ENCODE peak calls at places on chromosomes 11 and 22, in five cellular contexts. V is stomach, A is psoas muscle, R is body of pancreas, F is left ventricle myocardium inferior. B is an unnamed sample.

GRCh38 chr22:21977814-21978213 is 4.8 kb downstream of the TOP3B start:
- DNase-seq in V (no peak), A (no peak), R (no peak), F (no peak), B (no peak)

GRCh38 chr11:117822522-117823033 is 2.0 kb downstream of the FXYD2 start:
- DNase-seq in V (no peak), A (no peak), R (peak; percentile 11), F (no peak), B (no peak)

GRCh38 chr22:46054091-46054877 is 77.3 kb upstream of the WNT7B start:
- DNase-seq in V (peak; percentile 52), A (peak; percentile 75), R (peak; percentile 62), F (peak; percentile 83), B (no peak)

GRCh38 chr11:117328414-117329010 is 858 bp downstream of the CEP164 start:
- DNase-seq in V (peak; percentile 31), A (no peak), R (peak; percentile 39), F (no peak), B (no peak)

GRCh38 chr11:75262961-75263852 is 22.6 kb downstream of the TPBGL start:
- DNase-seq in V (no peak), A (no peak), R (no peak), F (no peak), B (no peak)

GRCh38 chr22:31227186-31227585 is 15.1 kb downstream of the LIMK2 start:
- DNase-seq in V (no peak), A (no peak), R (no peak), F (no peak), B (no peak)

GRCh38 chr22:17110791-17111550 is 10.2 kb downstream of the TMEM121B start:
- DNase-seq in V (no peak), A (no peak), R (no peak), F (no peak), B (no peak)

GRCh38 chr22:26097840-26098239 is 71.4 kb upstream of the SEZ6L start:
- DNase-seq in V (no peak), A (no peak), R (no peak), F (no peak), B (no peak)

GRCh38 chr11:16155448-16155847 is 200.9 kb downstream of the SOX6 start:
- DNase-seq in V (no peak), A (no peak), R (no peak), F (no peak), B (no peak)

GRCh38 chr11:123235117-123235686 is 40.2 kb upstream of the CLMP start:
- DNase-seq in V (peak; percentile 44), A (peak; percentile 58), R (peak; percentile 47), F (peak; percentile 48), B (no peak)

GRCh38 chr11:69039501-69039900 is 9.2 kb upstream of the TPCN2 start:
- DNase-seq in V (no peak), A (no peak), R (no peak), F (no peak), B (no peak)

GRCh38 chr11:44542372-44542771 is 23.1 kb upstream of the CD82 start:
- DNase-seq in V (no peak), A (no peak), R (no peak), F (no peak), B (no peak)

GRCh38 chr11:134086376-134086775 is 17.5 kb downstream of the JAM3 start:
- DNase-seq in V (no peak), A (no peak), R (no peak), F (no peak), B (no peak)

GRCh38 chr22:49992921-49993648 is 19.5 kb downstream of the IL17REL start:
- DNase-seq in V (peak; percentile 80), A (peak; percentile 63), R (peak; percentile 74), F (peak; percentile 61), B (peak; percentile 72)

GRCh38 chr11:120392791-120393190 is 56.6 kb downstream of the ARHGEF12 start:
- DNase-seq in V (no peak), A (no peak), R (no peak), F (no peak), B (no peak)

GRCh38 chr11:1397862-1398505 is 8.2 kb downstream of the BRSK2 start:
- DNase-seq in V (no peak), A (peak; percentile 7), R (no peak), F (no peak), B (no peak)

GRCh38 chr11:36628141-36628540 is 30.1 kb upstream of the RAG2 start:
- DNase-seq in V (no peak), A (no peak), R (no peak), F (no peak), B (no peak)

GRCh38 chr11:18986744-18987143 is 47.5 kb upstream of the MRGPRX1 start:
- DNase-seq in V (no peak), A (no peak), R (no peak), F (no peak), B (no peak)

GRCh38 chr11:97883086-97883485 is 1137.7 kb upstream of the CNTN5 start:
- DNase-seq in V (no peak), A (no peak), R (no peak), F (no peak), B (no peak)

GRCh38 chr11:106088896-106089295 is 11.4 kb downstream of the AASDHPPT start:
- DNase-seq in V (no peak), A (no peak), R (no peak), F (no peak), B (no peak)

GRCh38 chr11:61969838-61970452 is 2.5 kb upstream of the FTH1 start:
- DNase-seq in V (no peak), A (no peak), R (no peak), F (no peak), B (no peak)
- H3K27ac ChIP-seq in V (peak overlapping the region; percentile 100), A (peak overlapping the region; percentile 97), R (peak overlapping the region; percentile 98), F (peak overlapping the region; percentile 100), B (peak overlapping the region; percentile 99)

GRCh38 chr11:72204865-72205264 is 11.7 kb upstream of the FOLR2 start:
- DNase-seq in V (no peak), A (no peak), R (no peak), F (no peak), B (no peak)

GRCh38 chr11:72203163-72203562 is 11.2 kb downstream of the FOLR1 start:
- DNase-seq in V (no peak), A (no peak), R (no peak), F (no peak), B (no peak)

GRCh38 chr11:72208281-72208680 is 8.3 kb upstream of the FOLR2 start:
- DNase-seq in V (peak; percentile 10), A (no peak), R (no peak), F (no peak), B (peak; percentile 52)

DNA sequence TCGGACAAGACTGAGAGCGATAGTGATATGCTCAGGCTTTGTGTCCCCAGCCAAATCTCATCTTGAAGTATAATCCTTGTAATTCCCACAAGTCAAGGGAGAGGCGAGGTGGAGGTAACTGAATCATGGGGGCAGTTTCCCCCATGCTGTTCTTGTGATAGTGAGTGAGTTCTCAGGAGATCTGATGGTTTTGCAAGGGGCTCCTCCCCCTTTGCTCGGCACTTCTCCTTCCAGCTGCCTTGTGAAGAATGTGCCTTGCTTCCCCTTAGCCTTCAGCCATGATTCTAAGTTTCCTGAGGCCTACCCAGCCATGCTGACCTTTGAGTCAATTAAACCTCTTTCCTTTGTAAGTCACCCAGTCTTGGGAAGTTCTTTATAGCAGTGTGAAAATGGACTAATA is 7.5 kb upstream of the FOLR2 start:
- DNase-seq in V (peak; percentile 24), A (no peak), R (no peak), F (no peak), B (peak; percentile 7)
- H3K27ac ChIP-seq in V (no peak overlapping the region), A (no peak overlapping the region), R (no peak overlapping the region), F (no peak overlapping the region), B (no peak overlapping the region)

DNA sequence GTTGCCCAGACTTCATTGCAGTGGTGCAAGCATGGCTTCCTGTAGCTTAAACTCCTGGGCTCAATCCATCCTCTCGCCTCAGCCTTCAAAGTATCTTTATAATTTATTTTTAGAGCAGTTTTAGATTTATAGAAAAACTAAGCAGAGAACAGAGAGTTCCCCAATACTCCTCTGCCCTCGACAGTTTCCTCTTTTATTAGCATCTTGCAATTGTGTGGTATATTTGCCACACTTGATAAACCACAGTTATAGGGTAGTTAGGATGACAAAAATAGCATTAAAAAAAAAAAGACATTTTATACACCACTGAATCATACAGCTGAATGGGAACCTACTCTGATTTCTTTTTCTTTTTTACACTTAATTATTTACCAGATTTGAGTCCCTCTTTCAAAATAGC is 31.2 kb downstream of the MS4A2 start:
- DNase-seq in V (no peak), A (no peak), R (no peak), F (no peak), B (no peak)
- H3K27ac ChIP-seq in V (no peak overlapping the region), A (no peak overlapping the region), R (no peak overlapping the region), F (no peak overlapping the region), B (no peak overlapping the region)

DNA sequence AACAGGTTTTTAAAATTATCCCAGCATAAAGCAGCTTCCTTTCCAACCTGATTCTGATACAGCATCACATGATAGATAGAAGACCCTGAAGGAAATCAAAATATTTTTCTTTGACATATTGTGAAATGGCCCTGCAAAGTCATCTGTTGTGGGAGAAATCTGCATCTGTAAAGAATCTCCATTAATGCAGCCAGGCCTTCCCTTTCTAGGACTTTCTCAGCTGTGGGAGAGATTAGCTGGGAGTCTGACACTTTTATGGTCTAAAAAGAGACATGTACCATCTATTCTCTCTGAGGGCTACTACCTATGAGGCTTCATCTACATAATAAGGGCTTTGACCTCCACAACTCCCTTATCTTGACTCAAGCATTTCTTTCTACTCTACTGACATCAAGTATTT is 238.1 kb downstream of the SWAP70 start:
- DNase-seq in V (no peak), A (no peak), R (no peak), F (no peak), B (no peak)
- H3K27ac ChIP-seq in V (no peak overlapping the region), A (no peak overlapping the region), R (no peak overlapping the region), F (no peak overlapping the region), B (no peak overlapping the region)

GRCh38 chr11:128488471-128488870 is 98.9 kb downstream of the ETS1 start:
- DNase-seq in V (no peak), A (no peak), R (no peak), F (no peak), B (no peak)
- H3K27ac ChIP-seq in V (no peak overlapping the region), A (peak overlapping the region; percentile 24), R (no peak overlapping the region), F (peak overlapping the region; percentile 86), B (peak overlapping the region; percentile 67)

GRCh38 chr11:114174712-114175495 is 115.4 kb downstream of the ZBTB16 start:
- DNase-seq in V (no peak), A (peak; percentile 24), R (no peak), F (no peak), B (no peak)

GRCh38 chr11:114178656-114179055 is 117.5 kb upstream of the NNMT start:
- DNase-seq in V (no peak), A (no peak), R (no peak), F (no peak), B (no peak)

GRCh38 chr11:114173836-114174235 is 114.3 kb downstream of the ZBTB16 start:
- DNase-seq in V (no peak), A (no peak), R (no peak), F (no peak), B (no peak)

GRCh38 chr11:114175706-114176105 is 116.2 kb downstream of the ZBTB16 start:
- DNase-seq in V (no peak), A (peak; percentile 17), R (no peak), F (no peak), B (no peak)

GRCh38 chr11:114176321-114176720 is 116.8 kb downstream of the ZBTB16 start:
- DNase-seq in V (peak; percentile 81), A (no peak), R (peak; percentile 80), F (no peak), B (no peak)
- H3K27ac ChIP-seq in V (peak overlapping the region; percentile 92), A (peak overlapping the region; percentile 99), R (peak overlapping the region; percentile 99), F (peak overlapping the region; percentile 100), B (peak overlapping the region; percentile 95)